ENCODE peak calls at places on chromosomes 13 and 19, in six cellular contexts. One of them, this sample, is unnamed.

GRCh38 chr19:16075430-16076153 is 703 bp upstream of the TPM4 start:
- DNase-seq in IMR-90: no peak
- DNase-seq in K562: no peak
- DNase-seq in GM12878: no peak
- DNase-seq in A549: no peak
- DNase-seq in HepG2: no peak
- DNase-seq in this sample: no peak

GRCh38 chr13:46403851-46404731 is 17.0 kb upstream of the RUBCNL start:
- DNase-seq in IMR-90: no peak
- DNase-seq in K562: no peak
- DNase-seq in GM12878: no peak
- DNase-seq in A549: no peak
- DNase-seq in HepG2: no peak
- DNase-seq in this sample: no peak

GRCh38 chr13:104855581-104855980 is 1679.9 kb downstream of the EFNB2 start:
- DNase-seq in IMR-90: no peak
- DNase-seq in K562: no peak
- DNase-seq in GM12878: no peak
- DNase-seq in A549: no peak
- DNase-seq in HepG2: no peak
- DNase-seq in this sample: peak; percentile 3

GRCh38 chr19:15702590-15702930 is 25.3 kb upstream of the OR10H2 start:
- DNase-seq in IMR-90: no peak
- DNase-seq in K562: peak; percentile 28
- DNase-seq in GM12878: no peak
- DNase-seq in A549: peak; percentile 44
- DNase-seq in HepG2: peak; percentile 83
- DNase-seq in this sample: peak; percentile 31

GRCh38 chr13:88908896-88909535 is 1237.8 kb downstream of the SLITRK5 start:
- DNase-seq in IMR-90: no peak
- DNase-seq in K562: no peak
- DNase-seq in GM12878: no peak
- DNase-seq in A549: no peak
- DNase-seq in HepG2: no peak
- DNase-seq in this sample: no peak

GRCh38 chr19:3801412-3802096 is 15.4 kb upstream of the MATK start:
- DNase-seq in IMR-90: no peak
- DNase-seq in K562: peak; percentile 56
- DNase-seq in GM12878: no peak
- DNase-seq in A549: no peak
- DNase-seq in HepG2: no peak
- DNase-seq in this sample: peak; percentile 85

GRCh38 chr19:19943848-19944582 is 43.3 kb downstream of the ZNF93 start:
- DNase-seq in IMR-90: no peak
- DNase-seq in K562: peak; percentile 14
- DNase-seq in GM12878: no peak
- DNase-seq in A549: no peak
- DNase-seq in HepG2: no peak
- DNase-seq in this sample: no peak

GRCh38 chr19:47542030-47542475 is 27.2 kb upstream of the NAPA start:
- DNase-seq in IMR-90: peak; percentile 59
- DNase-seq in K562: no peak
- DNase-seq in GM12878: no peak
- DNase-seq in A549: no peak
- DNase-seq in HepG2: no peak
- DNase-seq in this sample: peak; percentile 56

GRCh38 chr13:66489586-66489985 is 740.5 kb downstream of the PCDH9 start:
- DNase-seq in IMR-90: peak; percentile 54
- DNase-seq in K562: no peak
- DNase-seq in GM12878: no peak
- DNase-seq in A549: no peak
- DNase-seq in HepG2: no peak
- DNase-seq in this sample: no peak

GRCh38 chr13:46523972-46524737 is 28.8 kb upstream of the LRCH1 start:
- DNase-seq in IMR-90: no peak
- DNase-seq in K562: no peak
- DNase-seq in GM12878: no peak
- DNase-seq in A549: no peak
- DNase-seq in HepG2: no peak
- DNase-seq in this sample: no peak

DNA sequence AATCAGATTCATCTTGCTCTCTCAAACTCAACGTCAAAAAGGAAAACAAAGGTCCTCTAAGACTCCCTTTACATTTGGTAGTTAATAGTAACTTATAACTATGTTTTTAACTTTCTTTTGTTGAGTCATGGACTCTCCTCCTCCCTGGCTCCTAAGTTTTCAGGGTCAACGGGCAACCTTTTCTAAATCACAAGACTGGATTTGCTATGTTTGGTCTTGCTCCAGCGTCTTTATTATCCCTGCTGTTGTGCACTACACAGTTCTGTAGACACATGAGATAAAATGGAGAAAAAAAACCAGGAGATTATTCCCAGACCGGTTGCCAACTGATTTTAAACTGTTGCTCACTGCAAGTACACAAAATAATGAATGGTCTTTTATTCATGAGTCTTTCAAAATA is 1.9 kb upstream of the ITM2B start:
- DNase-seq in IMR-90: no peak
- DNase-seq in K562: no peak
- DNase-seq in GM12878: no peak
- DNase-seq in A549: peak; percentile 10
- DNase-seq in HepG2: no peak
- DNase-seq in this sample: no peak
- TF ChIP-seq SMC3 in IMR-90: no peak
- TF ChIP-seq SMC3 in K562: no peak
- TF ChIP-seq SMC3 in GM12878: no peak
- TF ChIP-seq SMC3 in A549: no peak
- TF ChIP-seq SMC3 in HepG2: no peak
- TF ChIP-seq SMC3 in this sample: no peak

GRCh38 chr13:109314101-109314500 is 472.3 kb downstream of the IRS2 start:
- DNase-seq in IMR-90: no peak
- DNase-seq in K562: no peak
- DNase-seq in GM12878: no peak
- DNase-seq in A549: no peak
- DNase-seq in HepG2: no peak
- DNase-seq in this sample: no peak
- TF ChIP-seq SMC3 in IMR-90: no peak
- TF ChIP-seq SMC3 in K562: no peak
- TF ChIP-seq SMC3 in GM12878: no peak
- TF ChIP-seq SMC3 in A549: no peak
- TF ChIP-seq SMC3 in HepG2: no peak
- TF ChIP-seq SMC3 in this sample: no peak

GRCh38 chr19:1744822-1745563 is 8.3 kb upstream of the ONECUT3 start:
- DNase-seq in IMR-90: no peak
- DNase-seq in K562: peak; percentile 46
- DNase-seq in GM12878: no peak
- DNase-seq in A549: no peak
- DNase-seq in HepG2: no peak
- DNase-seq in this sample: no peak
- TF ChIP-seq SMC3 in IMR-90: no peak
- TF ChIP-seq SMC3 in K562: no peak
- TF ChIP-seq SMC3 in GM12878: no peak
- TF ChIP-seq SMC3 in A549: no peak
- TF ChIP-seq SMC3 in HepG2: no peak
- TF ChIP-seq SMC3 in this sample: no peak

DNA sequence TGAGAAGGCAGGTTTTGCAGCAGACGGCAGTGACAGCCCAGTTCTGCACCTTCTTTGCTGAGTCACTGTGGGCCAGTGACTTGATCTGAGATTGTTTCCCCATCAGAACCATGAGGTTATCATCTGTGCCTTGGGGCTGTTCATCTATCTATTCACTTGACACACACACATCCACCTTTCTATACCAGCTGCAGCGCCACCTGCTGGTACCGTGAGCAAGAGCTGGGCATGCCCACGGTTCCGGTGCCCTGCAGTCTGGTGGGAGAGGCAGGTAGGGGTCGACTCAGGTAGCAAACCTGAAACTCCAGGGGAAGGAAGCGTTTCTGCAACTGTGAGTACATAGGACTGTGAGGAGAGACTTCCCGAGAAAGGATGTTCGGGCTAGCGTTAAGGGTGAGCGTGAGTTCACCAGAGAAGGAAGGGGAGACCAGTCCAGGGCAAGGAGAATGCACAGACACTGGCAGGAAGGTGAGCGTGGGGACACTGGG is 7.5 kb upstream of the LIN7B start:
- DNase-seq in IMR-90: peak; percentile 45
- DNase-seq in K562: no peak
- DNase-seq in GM12878: no peak
- DNase-seq in A549: peak; percentile 87
- DNase-seq in HepG2: peak; percentile 59
- DNase-seq in this sample: peak; percentile 80
- TF ChIP-seq SMC3 in IMR-90: peak; percentile 34
- TF ChIP-seq SMC3 in K562: peak; percentile 44
- TF ChIP-seq SMC3 in GM12878: peak; percentile 35
- TF ChIP-seq SMC3 in A549: peak; percentile 60
- TF ChIP-seq SMC3 in HepG2: no peak
- TF ChIP-seq SMC3 in this sample: peak; percentile 32

GRCh38 chr19:8054169-8054568 is 1.6 kb downstream of the CCL25 start:
- DNase-seq in IMR-90: no peak
- DNase-seq in K562: no peak
- DNase-seq in GM12878: no peak
- DNase-seq in A549: no peak
- DNase-seq in HepG2: no peak
- DNase-seq in this sample: no peak

GRCh38 chr19:8057545-8058270 is 5.1 kb downstream of the CCL25 start:
- DNase-seq in IMR-90: no peak
- DNase-seq in K562: peak; percentile 55
- DNase-seq in GM12878: no peak
- DNase-seq in A549: no peak
- DNase-seq in HepG2: no peak
- DNase-seq in this sample: peak; percentile 18

GRCh38 chr19:8052464-8052859 is at the start of gene CCL25:
- DNase-seq in IMR-90: no peak
- DNase-seq in K562: no peak
- DNase-seq in GM12878: no peak
- DNase-seq in A549: no peak
- DNase-seq in HepG2: no peak
- DNase-seq in this sample: no peak

GRCh38 chr19:8056533-8056932 is 4.0 kb downstream of the CCL25 start:
- DNase-seq in IMR-90: no peak
- DNase-seq in K562: no peak
- DNase-seq in GM12878: no peak
- DNase-seq in A549: no peak
- DNase-seq in HepG2: no peak
- DNase-seq in this sample: no peak
- TF ChIP-seq SMC3 in IMR-90: no peak
- TF ChIP-seq SMC3 in K562: no peak
- TF ChIP-seq SMC3 in GM12878: no peak
- TF ChIP-seq SMC3 in A549: no peak
- TF ChIP-seq SMC3 in HepG2: no peak
- TF ChIP-seq SMC3 in this sample: no peak

GRCh38 chr19:28960986-28961705 is 251.8 kb downstream of the UQCRFS1 start:
- DNase-seq in IMR-90: peak; percentile 73
- DNase-seq in K562: no peak
- DNase-seq in GM12878: no peak
- DNase-seq in A549: no peak
- DNase-seq in HepG2: no peak
- DNase-seq in this sample: no peak
- TF ChIP-seq SMC3 in IMR-90: no peak
- TF ChIP-seq SMC3 in K562: no peak
- TF ChIP-seq SMC3 in GM12878: no peak
- TF ChIP-seq SMC3 in A549: no peak
- TF ChIP-seq SMC3 in HepG2: no peak
- TF ChIP-seq SMC3 in this sample: no peak

DNA sequence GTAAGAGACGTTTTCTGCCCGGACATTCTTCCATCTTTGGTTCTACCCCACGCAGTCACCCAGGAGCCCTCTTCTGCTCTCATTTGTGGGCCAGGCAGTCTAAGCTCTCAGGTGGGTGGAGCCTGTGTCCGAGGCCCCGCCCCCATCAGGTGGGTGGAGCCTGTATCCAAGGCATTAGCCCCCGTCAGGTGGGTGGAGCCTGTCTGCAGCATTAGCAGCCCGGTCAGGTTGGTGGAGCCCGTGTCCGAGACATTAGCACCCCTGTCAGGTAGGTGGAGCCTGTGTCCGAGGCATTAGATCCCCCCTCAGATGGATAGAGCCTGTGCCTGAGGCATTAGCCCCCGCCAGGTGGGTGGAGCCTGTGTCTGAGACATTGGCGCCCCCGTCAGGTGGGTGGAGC is 45.5 kb upstream of the C13orf46 start:
- DNase-seq in IMR-90: no peak
- DNase-seq in K562: peak; percentile 84
- DNase-seq in GM12878: no peak
- DNase-seq in A549: no peak
- DNase-seq in HepG2: no peak
- DNase-seq in this sample: peak; percentile 79
- TF ChIP-seq SMC3 in IMR-90: no peak
- TF ChIP-seq SMC3 in K562: no peak
- TF ChIP-seq SMC3 in GM12878: no peak
- TF ChIP-seq SMC3 in A549: no peak
- TF ChIP-seq SMC3 in HepG2: no peak
- TF ChIP-seq SMC3 in this sample: no peak

GRCh38 chr13:21336609-21337008 is 122.5 kb downstream of the ZDHHC20 start:
- DNase-seq in IMR-90: no peak
- DNase-seq in K562: no peak
- DNase-seq in GM12878: no peak
- DNase-seq in A549: no peak
- DNase-seq in HepG2: no peak
- DNase-seq in this sample: no peak
- TF ChIP-seq SMC3 in IMR-90: no peak
- TF ChIP-seq SMC3 in K562: no peak
- TF ChIP-seq SMC3 in GM12878: no peak
- TF ChIP-seq SMC3 in A549: no peak
- TF ChIP-seq SMC3 in HepG2: no peak
- TF ChIP-seq SMC3 in this sample: no peak

DNA sequence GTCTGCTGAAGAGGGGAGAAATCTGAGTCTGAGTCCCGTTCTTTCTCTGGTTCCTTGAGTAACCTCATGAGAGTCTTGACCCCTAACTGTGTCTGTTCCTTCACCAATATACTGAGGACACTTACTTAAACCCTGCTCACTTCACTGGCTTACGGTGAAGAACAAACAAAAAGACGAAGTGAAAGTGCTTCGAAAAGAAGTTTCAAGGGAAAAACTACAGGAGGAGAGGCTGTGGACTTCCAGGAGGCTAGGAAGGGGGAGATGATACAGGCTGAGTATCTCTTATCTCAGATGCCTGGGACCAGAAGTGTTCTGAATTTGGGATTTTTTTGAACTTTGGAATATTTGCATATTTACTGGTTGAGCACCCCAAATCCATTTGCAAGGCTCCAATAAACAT is 6.1 kb downstream of the SMG9 start:
- DNase-seq in IMR-90: no peak
- DNase-seq in K562: no peak
- DNase-seq in GM12878: no peak
- DNase-seq in A549: no peak
- DNase-seq in HepG2: no peak
- DNase-seq in this sample: no peak
- TF ChIP-seq SMC3 in IMR-90: no peak
- TF ChIP-seq SMC3 in K562: no peak
- TF ChIP-seq SMC3 in GM12878: no peak
- TF ChIP-seq SMC3 in A549: no peak
- TF ChIP-seq SMC3 in HepG2: no peak
- TF ChIP-seq SMC3 in this sample: no peak